ENCODE peak calls at places on chromosomes 3 and 15, in ten cellular contexts. R, U, I, Z, Y, T, G, M, V and B are unnamed samples.

GRCh38 chr15:88401269-88401971 is 65.8 kb downstream of the MRPL46 start:
- DNase-seq in T (no peak), M (no peak), U (no peak), G (peak; percentile 47), Z (no peak), Y (no peak), I (no peak), R (no peak), V (no peak), B (no peak)

GRCh38 chr15:22808761-22809280 is 22.4 kb downstream of the NIPA1 start:
- DNase-seq in M (no peak), T (no peak), Z (no peak), U (no peak), G (no peak), V (no peak), R (no peak), I (no peak), Y (no peak), B (no peak)

GRCh38 chr3:50356553-50356952 is 2.8 kb downstream of the TMEM115 start:
- DNase-seq in R (peak; percentile 87), I (no peak), Z (no peak), T (no peak), G (no peak), Y (peak; percentile 64), V (peak; percentile 53), U (no peak), M (peak; percentile 51), B (no peak)

GRCh38 chr3:69890094-69890493 is 109.4 kb upstream of the SAMMSON start:
- DNase-seq in V (no peak), I (no peak), Y (no peak), R (no peak), M (no peak), Z (no peak), G (no peak), U (no peak), T (peak; percentile 61), B (no peak)

GRCh38 chr3:123842711-123843110 is 41.4 kb downstream of the MYLK start:
- DNase-seq in U (no peak), Z (no peak), R (no peak), V (no peak), I (no peak), G (no peak), M (no peak), Y (no peak), T (no peak), B (no peak)

GRCh38 chr15:76286231-76286879 is 24.9 kb downstream of the ETFA start:
- DNase-seq in Z (no peak), T (peak; percentile 7), V (no peak), Y (no peak), U (no peak), G (no peak), I (no peak), R (no peak), M (no peak), B (no peak)

GRCh38 chr3:55198554-55198953 is 270.7 kb upstream of the LRTM1 start:
- DNase-seq in G (no peak), M (peak; percentile 51), R (no peak), T (peak; percentile 99), Z (no peak), V (no peak), I (no peak), Y (no peak), U (no peak), B (no peak)

GRCh38 chr3:153221748-153222162 is 59.7 kb downstream of the RAP2B start:
- DNase-seq in T (peak; percentile 99), V (peak; percentile 63), R (peak; percentile 83), G (peak; percentile 24), Z (peak; percentile 56), Y (peak; percentile 78), I (no peak), U (peak; percentile 36), M (peak; percentile 77), B (peak; percentile 21)

GRCh38 chr15:68930268-68931022 is at the start of gene SPESP1:
- DNase-seq in V (no peak), M (no peak), I (no peak), R (peak; percentile 70), Y (peak; percentile 45), G (peak; percentile 52), U (no peak), Z (no peak), T (peak; percentile 62), B (no peak)

GRCh38 chr3:53804697-53805462 is 41.3 kb downstream of the CHDH start:
- DNase-seq in V (no peak), G (peak; percentile 35), Y (no peak), R (peak; percentile 33), M (peak; percentile 63), Z (no peak), I (no peak), T (peak; percentile 80), U (no peak), B (no peak)

GRCh38 chr15:45393851-45394250 is 15.5 kb upstream of the GATM start:
- DNase-seq in I (no peak), Z (no peak), M (peak; percentile 32), Y (no peak), V (no peak), G (no peak), U (no peak), T (no peak), R (peak; percentile 59), B (no peak)

GRCh38 chr3:71987828-71988227 is 202.9 kb upstream of the PROK2 start:
- DNase-seq in Z (no peak), R (no peak), Y (no peak), M (no peak), U (no peak), G (no peak), T (no peak), V (no peak), I (peak; percentile 20), B (no peak)

GRCh38 chr15:62824111-62824737 is 218.3 kb upstream of the TPM1 start:
- DNase-seq in T (peak; percentile 86), G (no peak), R (no peak), Y (no peak), M (no peak), U (no peak), Z (no peak), V (no peak), I (no peak), B (no peak)

GRCh38 chr3:160668454-160668853 is 8.5 kb upstream of the ARL14 start:
- DNase-seq in Y (no peak), V (no peak), U (no peak), I (no peak), Z (no peak), R (no peak), G (no peak), T (no peak), M (no peak), B (no peak)

GRCh38 chr3:38457111-38458003 is 3.7 kb downstream of the ACVR2B start:
- DNase-seq in R (no peak), T (peak; percentile 6), Z (no peak), I (no peak), Y (peak; percentile 49), V (no peak), U (no peak), G (no peak), M (peak; percentile 28), B (no peak)

GRCh38 chr15:70212288-70212962 is 114.7 kb upstream of the TLE3 start:
- DNase-seq in R (no peak), Z (no peak), T (no peak), V (peak; percentile 74), M (no peak), I (no peak), U (no peak), G (no peak), Y (peak; percentile 58), B (no peak)

GRCh38 chr15:45583731-45584639 is 3.2 kb upstream of the BLOC1S6 start:
- DNase-seq in Z (no peak), G (no peak), Y (peak; percentile 27), U (no peak), T (no peak), R (no peak), M (no peak), I (no peak), V (peak; percentile 51), B (no peak)

GRCh38 chr3:11482024-11482423 is 161.7 kb downstream of the VGLL4 start:
- DNase-seq in M (peak; percentile 30), U (no peak), T (peak; percentile 54), Y (no peak), G (peak; percentile 77), R (peak; percentile 55), V (no peak), Z (no peak), I (no peak), B (no peak)

GRCh38 chr3:134317106-134317947 is 56.9 kb downstream of the AMOTL2 start:
- DNase-seq in Z (no peak), T (no peak), M (no peak), Y (no peak), I (no peak), V (no peak), G (no peak), U (no peak), R (no peak), B (no peak)
- H3K27ac ChIP-seq in Z (peak overlapping the region; percentile 62), T (peak overlapping the region; percentile 40), M (no peak overlapping the region), Y (no peak overlapping the region), I (no peak overlapping the region), V (peak overlapping the region; percentile 26), G (no peak overlapping the region), U (peak overlapping the region; percentile 57), R (no peak overlapping the region), B (no peak overlapping the region)

DNA sequence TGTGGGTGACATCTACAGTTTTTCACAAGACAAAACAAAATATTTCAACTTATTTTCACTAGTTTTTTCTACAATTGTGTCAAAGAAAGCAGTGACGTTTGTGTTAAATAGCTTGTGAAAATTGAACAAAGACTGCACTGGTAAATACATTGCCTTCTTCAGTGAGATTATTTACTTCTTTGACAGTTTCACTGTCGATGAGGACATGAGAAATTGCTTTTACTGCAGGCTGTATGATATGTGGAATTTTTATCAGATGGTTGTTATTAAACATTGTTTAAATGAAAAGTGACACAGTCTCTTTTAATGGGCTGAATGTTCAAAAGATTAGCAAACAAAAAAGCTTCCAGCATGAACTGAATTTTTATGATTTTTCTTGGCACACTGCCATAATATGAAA is 773.9 kb upstream of the CADM2 start:
- DNase-seq in R (no peak), T (no peak), U (no peak), I (no peak), M (no peak), V (no peak), G (no peak), Y (no peak), Z (no peak), B (no peak)
- H3K4me3 ChIP-seq in R (no peak overlapping the region), T (no peak overlapping the region), U (no peak overlapping the region), I (no peak overlapping the region), M (no peak overlapping the region), V (no peak overlapping the region), G (no peak overlapping the region), Y (no peak overlapping the region), Z (no peak overlapping the region), B (no peak overlapping the region)

DNA sequence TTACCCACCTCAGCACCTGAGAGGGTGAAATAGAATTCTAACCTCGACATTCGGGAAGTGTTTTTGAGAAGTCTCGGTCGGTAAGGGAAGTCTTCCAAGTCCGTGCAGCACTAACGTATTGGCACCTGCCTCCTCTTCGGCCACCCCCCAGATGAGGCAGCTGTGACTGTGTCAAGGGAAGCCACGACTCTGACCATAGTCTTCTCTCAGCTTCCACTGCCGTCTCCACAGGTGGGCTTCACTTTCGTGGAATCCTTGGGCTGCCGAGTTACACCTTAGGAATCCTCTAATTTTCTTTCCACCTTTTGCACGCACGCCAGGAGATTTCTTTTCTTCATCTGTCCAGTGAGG is 775 bp downstream of the CCNDBP1 start:
- DNase-seq in U (no peak), I (no peak), Z (no peak), M (peak; percentile 28), T (no peak), Y (no peak), G (no peak), R (peak; percentile 55), V (no peak), B (no peak)
- H3K27ac ChIP-seq in U (peak overlapping the region; percentile 94), I (peak overlapping the region; percentile 77), Z (peak overlapping the region; percentile 96), M (peak overlapping the region; percentile 96), T (no peak overlapping the region), Y (peak overlapping the region; percentile 96), G (peak overlapping the region; percentile 91), R (peak overlapping the region; percentile 90), V (peak overlapping the region; percentile 98), B (peak overlapping the region; percentile 90)

GRCh38 chr3:196219194-196219969 is 3.0 kb downstream of the SLC51A start:
- DNase-seq in M (peak; percentile 77), R (peak; percentile 75), T (peak; percentile 88), V (peak; percentile 45), U (no peak), Y (peak; percentile 66), I (peak; percentile 33), G (peak; percentile 54), Z (peak; percentile 49), B (peak; percentile 30)
- H3K4me3 ChIP-seq in M (no peak overlapping the region), R (peak overlapping the region; percentile 39), T (peak overlapping the region; percentile 9), V (no peak overlapping the region), U (no peak overlapping the region), Y (no peak overlapping the region), I (no peak overlapping the region), G (peak overlapping the region; percentile 11), Z (peak overlapping the region; percentile 41), B (peak overlapping the region; percentile 37)